ENCODE peak calls at places on chromosome 7, in four cellular contexts. E is GM20000, Q is NCI-H1105, G is T-helper 1 cell. L is an unnamed sample.

GRCh38 chr7:41003031-41003925 is 699.6 kb downstream of the INHBA start:
- DNase-seq in E (peak; percentile 8), Q (no peak), G (peak; percentile 8), L (no peak)

GRCh38 chr7:34315032-34315431 is 343.0 kb upstream of the NPSR1 start:
- DNase-seq in E (no peak), Q (no peak), G (no peak), L (no peak)

GRCh38 chr7:25995893-25996529 is 156.0 kb upstream of the NFE2L3 start:
- DNase-seq in E (no peak), Q (no peak), G (no peak), L (no peak)

GRCh38 chr7:27160546-27161213 is 4.2 kb upstream of the HOXA7 start:
- DNase-seq in E (peak; percentile 91), Q (peak; percentile 81), G (peak; percentile 68), L (peak; percentile 58)

GRCh38 chr7:141527076-141527475 is 24.1 kb upstream of the AGK start:
- DNase-seq in E (no peak), Q (no peak), G (no peak), L (no peak)

GRCh38 chr7:118110178-118110577 is 73.8 kb upstream of the LSM8 start:
- DNase-seq in E (no peak), Q (no peak), G (no peak), L (no peak)

GRCh38 chr7:8147004-8147403 is 115.0 kb downstream of the ICA1 start:
- DNase-seq in E (no peak), Q (peak; percentile 80), G (no peak), L (no peak)

GRCh38 chr7:80154656-80155325 is 20.2 kb downstream of the GNAI1 start:
- DNase-seq in E (no peak), Q (no peak), G (no peak), L (no peak)

GRCh38 chr7:78095549-78095948 is 297.0 kb downstream of the PHTF2 start:
- DNase-seq in E (no peak), Q (no peak), G (no peak), L (no peak)